ENCODE peak calls at places on chromosomes 7 and 10, in eight cellular contexts. K is activated T-helper 1 cell treated with Interleukin-2 at 50 U/mL for 16 hours, Y is RPMI7951, X is stomach, Z is A172, I is A673, S is lung, B is mesothelial cell of epicardium. V is an unnamed sample.

GRCh38 chr7:133771778-133772421 is 355.2 kb upstream of the LRGUK start:
- DNase-seq in Z (no peak), B (no peak), S (no peak), I (no peak), K (no peak), Y (no peak), X (no peak), V (no peak)

GRCh38 chr7:140541176-140541512 is 61.8 kb upstream of the MKRN1 start:
- DNase-seq in X (no peak), Y (no peak), K (no peak), S (no peak), B (no peak), Z (no peak), I (no peak), V (no peak)

GRCh38 chr10:3948843-3949242 is 163.8 kb upstream of the KLF6 start:
- DNase-seq in Z (peak; percentile 72), Y (peak; percentile 57), B (no peak), K (peak; percentile 60), X (peak; percentile 54), I (no peak), S (no peak), V (no peak)

GRCh38 chr10:100413206-100413605 is 49.6 kb upstream of the WNT8B start:
- DNase-seq in Z (no peak), S (no peak), X (no peak), K (no peak), I (no peak), B (no peak), Y (no peak), V (no peak)

GRCh38 chr10:36345770-36346169 is 703.7 kb upstream of the FZD8 start:
- DNase-seq in X (no peak), Y (no peak), Z (no peak), B (no peak), S (no peak), I (no peak), K (no peak), V (no peak)

GRCh38 chr7:131522325-131522920 is 34.0 kb downstream of the PODXL start:
- DNase-seq in K (no peak), I (no peak), S (no peak), X (no peak), Y (peak; percentile 77), B (no peak), Z (no peak), V (no peak)

GRCh38 chr7:45181286-45181960 is 23.8 kb downstream of the RAMP3 start:
- DNase-seq in K (no peak), Y (no peak), X (no peak), Z (no peak), B (no peak), S (no peak), I (no peak), V (no peak)

GRCh38 chr7:134029743-134030142 is 97.4 kb upstream of the LRGUK start:
- DNase-seq in I (no peak), S (no peak), X (no peak), K (no peak), B (no peak), Z (no peak), Y (no peak), V (no peak)

GRCh38 chr10:86367339-86367951 is 850 bp upstream of the GRID1 start:
- DNase-seq in Z (no peak), B (no peak), X (no peak), S (no peak), K (no peak), I (no peak), Y (no peak), V (no peak)

GRCh38 chr10:73779539-73780197 is 2.2 kb upstream of the CHCHD1 start:
- DNase-seq in Z (no peak), B (no peak), I (no peak), S (no peak), K (no peak), X (no peak), Y (no peak), V (no peak)

GRCh38 chr7:128037081-128037480 is 5.8 kb upstream of the LRRC4 start:
- DNase-seq in K (no peak), Z (no peak), I (no peak), S (no peak), B (no peak), X (no peak), Y (no peak), V (no peak)

V was measured in hippocampal formation.